ENCODE peak calls at places on chromosomes 6 and 20, in six cellular contexts. J is right lobe of liver, H is choroid plexus epithelial cell, M is A549, S is neural crest cell, C is upper lobe of left lung. W is an unnamed sample.

GRCh38 chr6:41122373-41122772 is 31.8 kb downstream of the TREML1 start:
- DNase-seq in J (no peak), H (peak), M (no peak), S (no peak), C (peak), W (no peak)

GRCh38 chr20:37627060-37627766 is 66.6 kb upstream of the CTNNBL1 start:
- DNase-seq in J (no peak), H (peak), M (no peak), S (peak), C (no peak), W (no peak)

GRCh38 chr20:20713244-20713765 is 861 bp upstream of the RALGAPA2 start:
- DNase-seq in J (no peak), H (no peak), M (no peak), S (no peak), C (no peak), W (no peak)

GRCh38 chr6:144559865-144560603 is 274.9 kb downstream of the UTRN start:
- DNase-seq in J (no peak), H (peak), M (no peak), S (no peak), C (no peak), W (no peak)

GRCh38 chr20:49603209-49603627 is 35.3 kb upstream of the PTGIS start:
- DNase-seq in J (no peak), H (peak), M (no peak), S (no peak), C (no peak), W (no peak)

GRCh38 chr20:35284267-35284991 is at the start of gene EIF6:
- DNase-seq in J (peak), H (peak), M (peak), S (peak), C (peak), W (peak)

GRCh38 chr20:47857142-47857993 is 72.1 kb upstream of the SULF2 start:
- DNase-seq in J (no peak), H (no peak), M (no peak), S (no peak), C (no peak), W (no peak)

GRCh38 chr20:52031574-52032303 is 159.8 kb downstream of the ZFP64 start:
- DNase-seq in J (no peak), H (peak), M (no peak), S (no peak), C (no peak), W (no peak)

GRCh38 chr6:157020398-157021266 is 243.5 kb downstream of the ARID1B start:
- DNase-seq in J (no peak), H (peak), M (peak), S (no peak), C (peak), W (no peak)

GRCh38 chr6:15475261-15475660 is 187.6 kb downstream of the DTNBP1 start:
- DNase-seq in J (no peak), H (no peak), M (no peak), S (no peak), C (no peak), W (no peak)

GRCh38 chr6:20403080-20403765 is 1.5 kb downstream of the E2F3 start:
- DNase-seq in J (peak), H (peak), M (peak), S (peak), C (peak), W (peak)

GRCh38 chr20:6562111-6562510 is 205.4 kb upstream of the BMP2 start:
- DNase-seq in J (no peak), H (peak), M (no peak), S (no peak), C (no peak), W (no peak)

GRCh38 chr6:122476131-122476530 is 4.5 kb upstream of the SERINC1 start:
- DNase-seq in J (no peak), H (peak), M (peak), S (no peak), C (no peak), W (no peak)

GRCh38 chr20:4073852-4074741 is 58.7 kb upstream of the RNF24 start:
- DNase-seq in J (no peak), H (no peak), M (no peak), S (no peak), C (no peak), W (peak)

GRCh38 chr20:58439974-58440767 is 51.1 kb downstream of the VAPB start:
- DNase-seq in J (no peak), H (peak), M (no peak), S (no peak), C (no peak), W (no peak)

GRCh38 chr20:25987073-25987927 is 290.6 kb upstream of the ZNF337 start:
- DNase-seq in J (no peak), H (peak), M (peak), S (no peak), C (no peak), W (no peak)

GRCh38 chr20:51532577-51533191 is 9.8 kb downstream of the NFATC2 start:
- DNase-seq in J (no peak), H (no peak), M (no peak), S (no peak), C (peak), W (no peak)

GRCh38 chr20:1241456-1241855 is 15.6 kb downstream of the RAD21L1 start:
- DNase-seq in J (no peak), H (no peak), M (no peak), S (no peak), C (no peak), W (no peak)

GRCh38 chr6:82257088-82257774 is 9.7 kb upstream of the IBTK start:
- DNase-seq in J (no peak), H (no peak), M (no peak), S (no peak), C (no peak), W (no peak)

GRCh38 chr20:3786126-3786484 is 435 bp downstream of the CENPB start:
- DNase-seq in J (peak), H (peak), M (no peak), S (no peak), C (no peak), W (no peak)

GRCh38 chr20:38601216-38602184 is at the start of gene ARHGAP40:
- DNase-seq in J (no peak), H (peak), M (no peak), S (no peak), C (peak), W (no peak)

GRCh38 chr6:13504611-13505344 is 17.4 kb upstream of the GFOD1 start:
- DNase-seq in J (no peak), H (no peak), M (no peak), S (no peak), C (no peak), W (no peak)

DNA sequence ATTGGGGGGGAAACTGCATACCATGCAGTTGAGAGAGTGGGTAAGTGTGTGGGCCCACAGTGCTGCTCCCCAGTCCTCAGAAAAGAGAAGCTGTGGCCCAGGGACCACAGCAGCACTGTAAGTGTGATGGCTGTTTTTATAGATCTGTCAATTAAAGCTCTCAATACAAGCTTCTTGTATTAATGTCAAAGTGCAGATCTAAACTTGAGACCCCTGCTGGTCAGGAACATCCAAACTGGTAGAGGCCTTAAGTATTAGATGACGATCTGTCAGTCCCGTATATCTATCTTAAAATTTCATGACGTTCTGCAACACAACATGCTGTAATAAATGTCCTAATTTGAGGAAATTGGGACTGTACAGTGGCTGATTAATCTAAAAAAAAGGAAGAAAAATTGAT is 74.8 kb downstream of the TULP4 start:
- DNase-seq in J (no peak), H (no peak), M (peak), S (no peak), C (no peak), W (no peak)
- TF ChIP-seq CTCF in J (peak), H (peak), M (no peak), S (peak), C (no peak), W (peak)

GRCh38 chr6:32147401-32148132 is 4.2 kb downstream of the PRRT1 start:
- DNase-seq in J (no peak), H (no peak), M (no peak), S (no peak), C (no peak), W (no peak)
- TF ChIP-seq CTCF in J (no peak), H (no peak), M (no peak), S (no peak), C (no peak), W (no peak)

GRCh38 chr20:41411458-41411857 is 44.8 kb upstream of the EMILIN3 start:
- DNase-seq in J (no peak), H (peak), M (no peak), S (no peak), C (no peak), W (no peak)
- TF ChIP-seq CTCF in J (peak), H (peak), M (peak), S (peak), C (no peak), W (peak)

DNA sequence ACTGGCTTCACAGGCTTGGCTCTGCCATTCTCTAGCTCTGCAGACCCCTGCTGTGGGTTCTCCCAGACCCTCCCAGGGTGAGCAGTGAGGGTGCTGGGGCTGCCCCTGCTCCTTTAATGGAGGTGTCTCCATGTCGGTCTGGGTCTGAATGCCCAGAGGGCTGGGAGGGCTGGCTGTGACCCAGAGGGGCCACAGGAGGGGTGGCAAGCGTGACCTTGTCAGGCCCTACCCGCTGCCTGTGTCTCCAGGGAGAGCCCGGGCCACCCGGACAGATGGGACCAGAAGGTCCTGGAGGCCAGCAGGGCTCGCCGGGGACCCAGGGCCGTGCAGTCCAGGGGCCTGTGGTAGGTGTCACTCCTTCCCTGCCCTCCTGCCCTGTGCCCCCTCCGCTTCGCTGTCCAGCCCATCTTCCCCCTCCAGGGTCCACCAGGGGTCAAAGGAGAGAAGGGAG is 32.1 kb downstream of the COL20A1 start:
- DNase-seq in J (peak), H (no peak), M (no peak), S (no peak), C (no peak), W (no peak)
- TF ChIP-seq CTCF in J (no peak), H (no peak), M (no peak), S (no peak), C (no peak), W (no peak)

GRCh38 chr20:40652426-40652825 is 36.6 kb downstream of the MAFB start:
- DNase-seq in J (no peak), H (peak), M (no peak), S (no peak), C (no peak), W (no peak)
- TF ChIP-seq CTCF in J (no peak), H (no peak), M (no peak), S (no peak), C (no peak), W (no peak)

DNA sequence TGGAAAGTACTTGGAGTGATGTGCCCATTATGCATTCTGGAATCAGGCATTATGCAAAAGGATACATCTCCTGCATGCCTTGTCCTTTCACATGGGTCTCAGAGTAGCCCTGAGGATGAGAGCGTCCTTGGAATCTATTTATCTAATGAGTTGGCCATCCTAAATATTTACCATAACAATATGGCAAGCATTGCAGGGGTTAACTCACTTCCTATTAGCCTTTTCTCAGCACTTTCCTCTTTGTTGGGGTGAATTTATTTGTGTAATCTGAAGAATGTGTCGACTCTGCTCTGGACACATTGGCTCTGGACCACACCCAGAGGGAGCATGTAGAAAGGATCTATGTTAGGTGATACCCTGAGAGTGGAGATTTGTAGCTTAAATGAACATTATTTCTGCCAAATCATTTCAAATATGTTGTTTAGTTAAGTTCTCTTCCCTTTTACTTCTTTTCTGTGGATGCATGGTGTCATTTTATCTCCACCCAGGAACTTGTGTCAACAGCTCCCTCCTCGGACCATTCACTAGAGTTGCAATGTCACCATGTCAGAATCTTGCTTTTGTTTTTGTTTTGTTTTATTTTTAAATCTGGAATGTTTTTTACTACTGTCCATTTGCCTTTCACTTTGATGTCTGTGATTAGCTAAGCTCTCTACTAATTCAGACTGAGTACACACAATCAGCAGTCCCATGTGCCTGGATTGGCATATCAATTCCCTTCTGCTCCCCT is 757.0 kb upstream of the MMS22L start:
- DNase-seq in J (no peak), H (peak), M (no peak), S (no peak), C (no peak), W (no peak)
- TF ChIP-seq CTCF in J (no peak), H (peak), M (no peak), S (peak), C (no peak), W (peak)

DNA sequence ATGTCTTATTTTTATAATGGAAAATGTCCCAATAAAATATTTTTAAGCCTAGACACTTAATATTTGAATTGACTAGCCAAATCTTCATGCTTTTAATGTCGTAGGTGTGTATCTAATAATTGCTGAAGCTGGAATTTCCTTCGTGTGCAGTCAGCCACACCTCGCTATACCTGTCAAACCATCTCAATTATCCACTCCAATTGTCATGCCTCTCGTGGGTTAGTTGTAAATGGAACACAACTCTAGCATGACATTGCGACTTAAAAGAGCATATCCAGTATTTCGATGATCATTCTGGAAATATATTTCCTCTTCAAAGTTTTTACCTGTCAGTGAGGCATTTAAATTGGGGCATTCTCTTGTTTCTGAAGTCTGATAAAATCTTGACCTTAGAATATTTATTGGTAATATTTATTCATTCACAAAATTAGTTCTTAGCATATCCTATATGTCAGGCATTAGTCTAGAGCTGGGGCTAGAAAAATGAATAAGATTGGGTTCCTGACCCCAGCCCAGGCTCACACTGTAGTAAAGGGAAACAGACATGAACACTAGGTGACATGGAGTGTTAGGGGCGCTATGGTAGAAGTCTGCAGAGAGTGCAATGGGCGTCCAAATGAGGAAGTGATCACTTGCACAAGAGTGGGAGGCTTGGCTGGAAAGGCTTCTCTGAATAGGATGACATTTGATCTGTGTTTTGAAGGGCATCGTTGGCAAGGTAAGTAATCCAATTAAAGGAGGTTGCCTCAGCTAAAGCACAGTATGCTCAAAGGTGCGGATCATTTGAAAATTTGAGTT is 11.0 kb upstream of the CFAP206 start:
- DNase-seq in J (no peak), H (no peak), M (no peak), S (no peak), C (no peak), W (no peak)
- TF ChIP-seq CTCF in J (no peak), H (no peak), M (no peak), S (no peak), C (no peak), W (no peak)

GRCh38 chr6:118893095-118893881 is 664 bp upstream of the ASF1A start:
- DNase-seq in J (no peak), H (peak), M (no peak), S (no peak), C (peak), W (no peak)

GRCh38 chr6:118895241-118895561 is 1.2 kb downstream of the ASF1A start:
- DNase-seq in J (no peak), H (no peak), M (no peak), S (no peak), C (no peak), W (no peak)

GRCh38 chr6:118893882-118894424 is at the start of gene ASF1A:
- DNase-seq in J (peak), H (peak), M (peak), S (peak), C (peak), W (peak)

GRCh38 chr6:118896339-118897136 is 2.6 kb downstream of the ASF1A start:
- DNase-seq in J (no peak), H (peak), M (peak), S (no peak), C (no peak), W (no peak)

GRCh38 chr6:118894425-118895240 is 681 bp downstream of the ASF1A start:
- DNase-seq in J (peak), H (peak), M (peak), S (peak), C (peak), W (peak)
- TF ChIP-seq CTCF in J (no peak), H (no peak), M (no peak), S (no peak), C (no peak), W (peak)

GRCh38 chr6:52106994-52107393 is 19.6 kb upstream of the PKHD1 start:
- DNase-seq in J (no peak), H (no peak), M (no peak), S (no peak), C (no peak), W (no peak)

GRCh38 chr6:52108128-52108527 is 20.7 kb upstream of the PKHD1 start:
- DNase-seq in J (no peak), H (no peak), M (no peak), S (no peak), C (no peak), W (no peak)

GRCh38 chr6:52103661-52104060 is 16.2 kb upstream of the PKHD1 start:
- DNase-seq in J (no peak), H (no peak), M (no peak), S (no peak), C (no peak), W (no peak)

GRCh38 chr6:52102330-52102932 is 15.0 kb upstream of the PKHD1 start:
- DNase-seq in J (no peak), H (no peak), M (no peak), S (no peak), C (no peak), W (no peak)

GRCh38 chr6:52104979-52105378 is 17.6 kb upstream of the PKHD1 start:
- DNase-seq in J (no peak), H (no peak), M (no peak), S (no peak), C (no peak), W (no peak)
- TF ChIP-seq CTCF in J (peak), H (no peak), M (no peak), S (no peak), C (no peak), W (no peak)

W was measured in type B pancreatic cell.